ENCODE peak calls at places on chromosome 11, in eight cellular contexts. One of them, this sample, is unnamed.

GRCh38 chr11:44840526-44840925 is 110.2 kb downstream of the TP53I11 start:
- DNase-seq in activated CD8-positive, alpha-beta memory T cell treated with anti-CD3 and anti-CD28 coated beads, Interleukin-2, amount 50 U/mL, for 48 hours: no peak
- DNase-seq in skeletal muscle cell: no peak
- DNase-seq in SIG-M5: no peak
- DNase-seq in HS-5: no peak
- DNase-seq in stimulated activated CD4-positive, alpha-beta T cell treated with anti-CD3 and anti-CD28 coated beads, Interleukin-2, amount 100 ng/mL, for 48 hours: no peak
- DNase-seq in GM20000: no peak
- DNase-seq in heart left ventricle: no peak
- DNase-seq in this sample: no peak

GRCh38 chr11:19606856-19607655 is 105.6 kb upstream of the NAV2 start:
- DNase-seq in heart left ventricle: no peak
- DNase-seq in HS-5: no peak
- DNase-seq in GM20000: no peak
- DNase-seq in SIG-M5: no peak
- DNase-seq in stimulated activated CD4-positive, alpha-beta T cell treated with anti-CD3 and anti-CD28 coated beads, Interleukin-2, amount 100 ng/mL, for 48 hours: no peak
- DNase-seq in activated CD8-positive, alpha-beta memory T cell treated with anti-CD3 and anti-CD28 coated beads, Interleukin-2, amount 50 U/mL, for 48 hours: no peak
- DNase-seq in skeletal muscle cell: no peak
- DNase-seq in this sample: no peak

GRCh38 chr11:114091791-114092397 is 32.4 kb downstream of the ZBTB16 start:
- DNase-seq in heart left ventricle: no peak
- DNase-seq in stimulated activated CD4-positive, alpha-beta T cell treated with anti-CD3 and anti-CD28 coated beads, Interleukin-2, amount 100 ng/mL, for 48 hours: no peak
- DNase-seq in SIG-M5: no peak
- DNase-seq in skeletal muscle cell: no peak
- DNase-seq in HS-5: no peak
- DNase-seq in GM20000: no peak
- DNase-seq in activated CD8-positive, alpha-beta memory T cell treated with anti-CD3 and anti-CD28 coated beads, Interleukin-2, amount 50 U/mL, for 48 hours: no peak
- DNase-seq in this sample: no peak

GRCh38 chr11:63508009-63508408 is 2.1 kb downstream of the LGALS12 start:
- DNase-seq in activated CD8-positive, alpha-beta memory T cell treated with anti-CD3 and anti-CD28 coated beads, Interleukin-2, amount 50 U/mL, for 48 hours: no peak
- DNase-seq in GM20000: no peak
- DNase-seq in skeletal muscle cell: no peak
- DNase-seq in HS-5: no peak
- DNase-seq in heart left ventricle: peak; percentile 76
- DNase-seq in SIG-M5: no peak
- DNase-seq in stimulated activated CD4-positive, alpha-beta T cell treated with anti-CD3 and anti-CD28 coated beads, Interleukin-2, amount 100 ng/mL, for 48 hours: no peak
- DNase-seq in this sample: no peak

GRCh38 chr11:30025396-30026139 is 8.7 kb upstream of the KCNA4 start:
- DNase-seq in heart left ventricle: no peak
- DNase-seq in SIG-M5: no peak
- DNase-seq in GM20000: no peak
- DNase-seq in stimulated activated CD4-positive, alpha-beta T cell treated with anti-CD3 and anti-CD28 coated beads, Interleukin-2, amount 100 ng/mL, for 48 hours: no peak
- DNase-seq in HS-5: no peak
- DNase-seq in activated CD8-positive, alpha-beta memory T cell treated with anti-CD3 and anti-CD28 coated beads, Interleukin-2, amount 50 U/mL, for 48 hours: no peak
- DNase-seq in skeletal muscle cell: no peak
- DNase-seq in this sample: no peak

GRCh38 chr11:65892661-65893317 is 2.3 kb downstream of the CCDC85B start:
- DNase-seq in activated CD8-positive, alpha-beta memory T cell treated with anti-CD3 and anti-CD28 coated beads, Interleukin-2, amount 50 U/mL, for 48 hours: no peak
- DNase-seq in skeletal muscle cell: no peak
- DNase-seq in HS-5: no peak
- DNase-seq in heart left ventricle: peak; percentile 35
- DNase-seq in SIG-M5: no peak
- DNase-seq in stimulated activated CD4-positive, alpha-beta T cell treated with anti-CD3 and anti-CD28 coated beads, Interleukin-2, amount 100 ng/mL, for 48 hours: no peak
- DNase-seq in GM20000: no peak
- DNase-seq in this sample: no peak

GRCh38 chr11:121780971-121781370 is 328.2 kb upstream of the SORL1-AS1 start:
- DNase-seq in HS-5: no peak
- DNase-seq in SIG-M5: no peak
- DNase-seq in heart left ventricle: no peak
- DNase-seq in GM20000: no peak
- DNase-seq in stimulated activated CD4-positive, alpha-beta T cell treated with anti-CD3 and anti-CD28 coated beads, Interleukin-2, amount 100 ng/mL, for 48 hours: no peak
- DNase-seq in activated CD8-positive, alpha-beta memory T cell treated with anti-CD3 and anti-CD28 coated beads, Interleukin-2, amount 50 U/mL, for 48 hours: no peak
- DNase-seq in skeletal muscle cell: no peak
- DNase-seq in this sample: no peak

GRCh38 chr11:59678118-59678812 is 9.4 kb upstream of the PATL1 start:
- DNase-seq in SIG-M5: no peak
- DNase-seq in GM20000: no peak
- DNase-seq in stimulated activated CD4-positive, alpha-beta T cell treated with anti-CD3 and anti-CD28 coated beads, Interleukin-2, amount 100 ng/mL, for 48 hours: no peak
- DNase-seq in activated CD8-positive, alpha-beta memory T cell treated with anti-CD3 and anti-CD28 coated beads, Interleukin-2, amount 50 U/mL, for 48 hours: no peak
- DNase-seq in heart left ventricle: no peak
- DNase-seq in skeletal muscle cell: no peak
- DNase-seq in HS-5: peak; percentile 20
- DNase-seq in this sample: no peak

GRCh38 chr11:60332923-60333322 is 5.9 kb downstream of the MS4A6E start:
- DNase-seq in SIG-M5: no peak
- DNase-seq in skeletal muscle cell: no peak
- DNase-seq in stimulated activated CD4-positive, alpha-beta T cell treated with anti-CD3 and anti-CD28 coated beads, Interleukin-2, amount 100 ng/mL, for 48 hours: no peak
- DNase-seq in HS-5: no peak
- DNase-seq in activated CD8-positive, alpha-beta memory T cell treated with anti-CD3 and anti-CD28 coated beads, Interleukin-2, amount 50 U/mL, for 48 hours: no peak
- DNase-seq in GM20000: no peak
- DNase-seq in heart left ventricle: no peak
- DNase-seq in this sample: no peak

GRCh38 chr11:118900535-118901384 is 17.1 kb downstream of the CXCR5 start:
- DNase-seq in skeletal muscle cell: no peak
- DNase-seq in SIG-M5: no peak
- DNase-seq in stimulated activated CD4-positive, alpha-beta T cell treated with anti-CD3 and anti-CD28 coated beads, Interleukin-2, amount 100 ng/mL, for 48 hours: no peak
- DNase-seq in GM20000: no peak
- DNase-seq in activated CD8-positive, alpha-beta memory T cell treated with anti-CD3 and anti-CD28 coated beads, Interleukin-2, amount 50 U/mL, for 48 hours: no peak
- DNase-seq in heart left ventricle: peak; percentile 28
- DNase-seq in HS-5: no peak
- DNase-seq in this sample: no peak

GRCh38 chr11:106186630-106187029 is 109.2 kb downstream of the AASDHPPT start:
- DNase-seq in stimulated activated CD4-positive, alpha-beta T cell treated with anti-CD3 and anti-CD28 coated beads, Interleukin-2, amount 100 ng/mL, for 48 hours: no peak
- DNase-seq in GM20000: no peak
- DNase-seq in activated CD8-positive, alpha-beta memory T cell treated with anti-CD3 and anti-CD28 coated beads, Interleukin-2, amount 50 U/mL, for 48 hours: no peak
- DNase-seq in SIG-M5: no peak
- DNase-seq in skeletal muscle cell: no peak
- DNase-seq in heart left ventricle: no peak
- DNase-seq in HS-5: no peak
- DNase-seq in this sample: no peak

GRCh38 chr11:45279645-45280044 is 6.5 kb downstream of the SYT13 start:
- DNase-seq in skeletal muscle cell: no peak
- DNase-seq in HS-5: no peak
- DNase-seq in activated CD8-positive, alpha-beta memory T cell treated with anti-CD3 and anti-CD28 coated beads, Interleukin-2, amount 50 U/mL, for 48 hours: no peak
- DNase-seq in stimulated activated CD4-positive, alpha-beta T cell treated with anti-CD3 and anti-CD28 coated beads, Interleukin-2, amount 100 ng/mL, for 48 hours: no peak
- DNase-seq in heart left ventricle: no peak
- DNase-seq in GM20000: no peak
- DNase-seq in SIG-M5: no peak
- DNase-seq in this sample: no peak

GRCh38 chr11:35619754-35620640 is 1.7 kb downstream of the FJX1 start:
- DNase-seq in HS-5: no peak
- DNase-seq in skeletal muscle cell: no peak
- DNase-seq in activated CD8-positive, alpha-beta memory T cell treated with anti-CD3 and anti-CD28 coated beads, Interleukin-2, amount 50 U/mL, for 48 hours: peak; percentile 51
- DNase-seq in SIG-M5: no peak
- DNase-seq in heart left ventricle: peak; percentile 43
- DNase-seq in GM20000: peak; percentile 29
- DNase-seq in stimulated activated CD4-positive, alpha-beta T cell treated with anti-CD3 and anti-CD28 coated beads, Interleukin-2, amount 100 ng/mL, for 48 hours: peak; percentile 1
- DNase-seq in this sample: no peak

This sample was measured in stimulated activated naive B cell treated with anti-CD40 and anti-IgM and Interleukin-4, amounts not matched to agents 10 μg/mL and 1 μg/mL and 100 μg/mL, for 72 hours.